ENCODE peak calls at places on chromosomes 16 and 17, in five cellular contexts. N, I, K, C and J are unnamed samples. For H3K4me1, the result is how much of the 10 kb centered on the place peaks cover.

GRCh38 chr17:1082579-1082978 is 85.7 kb downstream of the TIMM22 start:
- DNase-seq in N (peak), I (no peak), K (no peak), C (no peak), J (no peak)

GRCh38 chr17:40909351-40909750 is 24.3 kb upstream of the KRT20 start:
- DNase-seq in N (peak), I (peak), K (peak), C (peak), J (peak)

GRCh38 chr17:30332057-30332542 is 1.8 kb downstream of the TMIGD1 start:
- DNase-seq in N (no peak), I (no peak), K (no peak), C (no peak), J (peak)

GRCh38 chr16:22206847-22207714 is 1.0 kb downstream of the EEF2K start:
- DNase-seq in N (peak), I (peak), K (peak), C (peak), J (peak)

GRCh38 chr16:88993006-88993787 is 16.2 kb upstream of the CBFA2T3 start:
- DNase-seq in N (peak), I (peak), K (peak), C (no peak), J (no peak)

GRCh38 chr16:3730161-3731125 is 13.1 kb upstream of the TRAP1 start:
- DNase-seq in N (no peak), I (no peak), K (no peak), C (no peak), J (no peak)

GRCh38 chr17:81509687-81510523 is 2.7 kb downstream of the ACTG1 start:
- DNase-seq in N (peak), I (no peak), K (no peak), C (no peak), J (no peak)

GRCh38 chr16:17412221-17412620 is 58.5 kb downstream of the XYLT1 start:
- DNase-seq in N (no peak), I (peak), K (no peak), C (no peak), J (no peak)

GRCh38 chr17:71500761-71501555 is 619.9 kb upstream of the SOX9 start:
- DNase-seq in N (no peak), I (no peak), K (no peak), C (no peak), J (no peak)

GRCh38 chr16:57688487-57688986 is 6.1 kb upstream of the DRC7 start:
- DNase-seq in N (no peak), I (no peak), K (no peak), C (no peak), J (no peak)

GRCh38 chr16:69513180-69513966 is 52.4 kb upstream of the NFAT5 start:
- DNase-seq in N (no peak), I (no peak), K (no peak), C (no peak), J (no peak)

GRCh38 chr17:28074010-28074409 is 31.5 kb downstream of the NLK start:
- DNase-seq in N (no peak), I (no peak), K (no peak), C (no peak), J (no peak)

GRCh38 chr17:57541049-57541448 is 204.1 kb downstream of the CCDC182 start:
- DNase-seq in N (no peak), I (no peak), K (no peak), C (no peak), J (no peak)

GRCh38 chr17:57538730-57539456 is 206.2 kb downstream of the CCDC182 start:
- DNase-seq in N (no peak), I (no peak), K (no peak), C (no peak), J (no peak)

GRCh38 chr17:57541472-57542394 is 203.4 kb downstream of the CCDC182 start:
- DNase-seq in N (peak), I (no peak), K (peak), C (no peak), J (no peak)

GRCh38 chr17:57539528-57540301 is 205.4 kb downstream of the CCDC182 start:
- DNase-seq in N (no peak), I (no peak), K (no peak), C (no peak), J (no peak)

DNA sequence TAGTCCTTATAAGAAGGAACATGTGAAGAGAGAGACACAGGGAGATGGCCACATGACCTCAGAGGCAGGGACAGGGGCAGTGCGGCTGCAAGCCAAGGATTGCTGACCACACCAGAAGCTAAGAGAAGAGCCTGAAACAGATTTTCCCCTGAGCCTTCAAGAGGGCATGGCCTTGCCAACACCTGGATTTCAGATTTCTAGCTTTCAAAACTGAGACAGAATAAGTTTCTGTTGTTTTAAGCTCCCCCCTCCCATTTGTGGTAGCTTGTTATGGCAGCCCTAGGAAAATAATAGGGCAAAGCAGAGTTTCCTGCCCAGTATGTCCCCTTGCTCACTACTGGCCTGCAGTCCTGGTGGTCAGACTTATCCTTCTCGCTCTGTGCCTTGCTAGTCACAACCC is 204.5 kb downstream of the CCDC182 start:
- DNase-seq in N (no peak), I (no peak), K (no peak), C (no peak), J (peak)
- H3K4me1 ChIP-seq in N (under half), I (half or more), K (half or more), C (under half), J (under half)

DNA sequence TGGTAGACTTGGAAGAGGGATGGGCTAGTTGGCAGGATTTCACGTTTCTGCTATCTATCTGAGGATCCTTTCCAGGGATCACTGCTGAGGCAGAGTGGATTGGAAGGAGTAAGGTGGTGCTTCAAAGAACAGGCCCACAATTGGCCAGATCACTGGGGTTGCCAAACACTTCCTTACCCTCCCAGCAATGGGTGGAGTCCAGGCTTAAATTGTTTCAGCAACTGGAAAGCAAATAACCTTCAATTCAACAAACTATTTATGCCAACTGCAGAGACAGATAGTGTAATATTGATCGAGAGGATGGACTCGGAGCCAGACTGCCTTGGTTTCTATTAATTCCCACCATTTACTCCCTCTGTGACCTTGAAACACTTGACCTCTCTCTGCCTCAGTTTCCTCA is 2.1 kb downstream of the ARRB2 start:
- DNase-seq in N (no peak), I (no peak), K (no peak), C (no peak), J (no peak)
- H3K4me1 ChIP-seq in N (under half), I (under half), K (under half), C (under half), J (under half)

GRCh38 chr16:10581507-10581906 is 1.1 kb upstream of the EMP2 start:
- DNase-seq in N (no peak), I (no peak), K (no peak), C (no peak), J (no peak)

GRCh38 chr16:10578474-10579316 is 1.7 kb downstream of the EMP2 start:
- DNase-seq in N (peak), I (no peak), K (no peak), C (no peak), J (peak)

GRCh38 chr16:10577305-10578202 is 2.8 kb downstream of the EMP2 start:
- DNase-seq in N (peak), I (peak), K (no peak), C (no peak), J (peak)

GRCh38 chr16:10579575-10579964 is 828 bp downstream of the EMP2 start:
- DNase-seq in N (no peak), I (no peak), K (no peak), C (no peak), J (no peak)

GRCh38 chr16:10579965-10580918 is at the start of gene EMP2:
- DNase-seq in N (peak), I (peak), K (peak), C (peak), J (peak)
- H3K4me1 ChIP-seq in N (under half), I (under half), K (under half), C (under half), J (half or more)

DNA sequence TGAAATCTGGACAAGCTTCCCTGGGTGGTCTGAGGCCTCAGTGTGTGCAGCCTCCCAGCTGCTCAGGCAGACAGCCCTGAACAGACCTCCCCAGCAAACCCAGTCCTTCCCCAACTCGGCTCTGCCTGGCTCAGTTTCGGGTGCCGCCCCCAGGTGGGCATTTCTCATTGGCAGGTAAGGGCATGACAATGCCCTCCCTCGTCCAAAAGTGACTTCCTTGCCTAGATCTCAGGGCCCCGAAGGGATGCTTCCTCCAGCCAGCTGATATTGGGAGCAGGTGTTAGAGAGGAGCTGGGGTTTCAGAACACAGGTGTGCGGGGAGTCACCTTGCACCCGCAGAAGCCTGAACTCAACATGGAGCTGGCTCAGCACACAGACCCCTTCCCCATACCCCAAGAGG is 3.8 kb upstream of the PPL start:
- DNase-seq in N (no peak), I (no peak), K (no peak), C (no peak), J (no peak)
- H3K4me1 ChIP-seq in N (under half), I (under half), K (under half), C (under half), J (under half)

GRCh38 chr17:17072546-17072945 is 30.3 kb downstream of the MPRIP start:
- DNase-seq in N (no peak), I (no peak), K (no peak), C (no peak), J (no peak)
- H3K4me1 ChIP-seq in N (under half), I (under half), K (under half), C (under half), J (under half)

GRCh38 chr17:74868251-74868907 is 4.4 kb downstream of the FDXR start:
- DNase-seq in N (no peak), I (no peak), K (no peak), C (no peak), J (no peak)
- H3K4me1 ChIP-seq in N (under half), I (under half), K (under half), C (under half), J (under half)

DNA sequence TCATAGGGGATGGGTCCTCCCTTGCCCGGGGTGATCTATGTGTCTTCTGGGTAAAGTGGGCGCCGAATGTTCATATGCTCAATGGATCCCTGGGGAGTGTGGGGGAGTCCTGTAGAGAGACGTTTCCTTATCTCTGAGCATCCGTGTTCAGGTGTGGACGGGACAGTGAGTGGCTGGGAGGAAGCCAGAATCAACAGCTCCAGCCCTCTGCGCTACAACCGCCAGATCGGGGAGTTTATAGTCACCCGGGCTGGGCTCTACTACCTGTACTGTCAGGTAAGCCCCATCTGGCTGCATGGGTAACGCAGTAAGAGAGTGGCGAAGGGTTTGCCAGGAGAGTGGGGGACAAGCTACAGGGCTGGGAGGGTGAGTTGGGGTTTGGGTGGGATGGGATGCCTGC is 1.9 kb upstream of the TNFSF13 start:
- DNase-seq in N (no peak), I (no peak), K (no peak), C (no peak), J (peak)
- H3K4me1 ChIP-seq in N (under half), I (under half), K (under half), C (under half), J (under half)

DNA sequence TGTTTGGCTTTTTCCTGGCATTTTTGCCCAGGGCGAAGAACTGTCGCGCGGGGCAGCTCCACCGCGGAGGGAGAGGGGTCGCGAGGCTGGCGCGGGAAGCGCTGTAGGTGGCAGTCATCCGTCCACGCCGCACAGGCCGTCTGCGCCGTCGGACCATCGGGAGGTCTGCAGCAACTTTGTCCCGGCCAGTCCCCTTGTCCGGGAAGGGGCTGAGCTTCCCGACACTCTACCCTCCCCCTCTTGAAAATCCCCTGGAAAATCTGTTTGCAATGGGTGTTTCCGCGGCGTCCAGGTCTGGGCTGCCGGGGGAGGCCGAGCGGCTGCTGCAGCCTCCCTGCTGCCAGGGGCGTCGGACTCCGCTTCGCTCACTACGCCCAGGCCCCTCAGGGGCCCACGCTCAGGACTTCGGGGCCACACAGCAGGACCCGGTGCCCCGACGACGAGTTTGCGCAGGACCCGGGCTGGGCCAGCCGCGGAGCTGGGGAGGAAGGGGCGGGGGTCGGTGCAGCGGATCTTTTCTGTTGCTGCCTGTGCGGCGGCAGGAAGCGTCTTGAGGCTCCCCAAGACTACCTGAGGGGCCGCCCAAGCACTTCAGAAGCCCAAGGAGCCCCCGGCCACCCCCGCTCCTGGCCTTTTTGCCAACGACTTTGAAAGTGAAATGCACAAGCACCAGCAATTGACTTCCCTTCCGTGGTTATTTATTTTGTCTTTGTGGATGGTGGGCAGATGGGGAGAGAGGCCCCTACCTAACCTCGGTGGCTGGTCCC is 2.3 kb upstream of the CBX4 start:
- DNase-seq in N (peak), I (peak), K (no peak), C (no peak), J (no peak)
- H3K4me1 ChIP-seq in N (under half), I (under half), K (half or more), C (half or more), J (under half)

GRCh38 chr16:23388786-23389185 is 64.2 kb downstream of the COG7 start:
- DNase-seq in N (no peak), I (no peak), K (no peak), C (no peak), J (no peak)
- H3K4me1 ChIP-seq in N (under half), I (under half), K (under half), C (under half), J (under half)